ENCODE peak calls at places on chromosomes 13 and 19, in six cellular contexts. One of them, this sample, is unnamed.
A peak's percentile ranks its signal among the peaks of the same experiment; 100 is the strongest.

GRCh38 chr13:74278901-74279300 is 144.7 kb upstream of the KLF12 start:
- DNase-seq in foreskin fibroblast: no peak
- DNase-seq in psoas muscle: no peak
- DNase-seq in ACHN: no peak
- DNase-seq in osteocyte: no peak
- DNase-seq in KG1: no peak
- DNase-seq in this sample: no peak

GRCh38 chr13:112846411-112847115 is 122.5 kb upstream of the MCF2L start:
- DNase-seq in psoas muscle: no peak
- DNase-seq in osteocyte: no peak
- DNase-seq in foreskin fibroblast: no peak
- DNase-seq in ACHN: no peak
- DNase-seq in KG1: no peak
- DNase-seq in this sample: peak; percentile 84

GRCh38 chr13:76764429-76764828 is 121.8 kb downstream of the KCTD12 start:
- DNase-seq in psoas muscle: peak; percentile 75
- DNase-seq in foreskin fibroblast: peak; percentile 68
- DNase-seq in osteocyte: no peak
- DNase-seq in KG1: no peak
- DNase-seq in ACHN: no peak
- DNase-seq in this sample: no peak

GRCh38 chr13:51416107-51416506 is 36.7 kb downstream of the INTS6 start:
- DNase-seq in psoas muscle: no peak
- DNase-seq in osteocyte: no peak
- DNase-seq in KG1: no peak
- DNase-seq in ACHN: no peak
- DNase-seq in foreskin fibroblast: no peak
- DNase-seq in this sample: no peak

GRCh38 chr19:3285647-3286176 is 61.3 kb downstream of the CELF5 start:
- DNase-seq in foreskin fibroblast: peak; percentile 51
- DNase-seq in osteocyte: no peak
- DNase-seq in psoas muscle: peak; percentile 50
- DNase-seq in ACHN: no peak
- DNase-seq in KG1: no peak
- DNase-seq in this sample: no peak

GRCh38 chr19:50880241-50880640 is 7.0 kb downstream of the KLK2 start:
- DNase-seq in osteocyte: no peak
- DNase-seq in foreskin fibroblast: no peak
- DNase-seq in psoas muscle: no peak
- DNase-seq in ACHN: no peak
- DNase-seq in KG1: no peak
- DNase-seq in this sample: no peak

GRCh38 chr19:3055741-3056453 is 6.4 kb downstream of the TLE5 start:
- DNase-seq in psoas muscle: peak; percentile 70
- DNase-seq in ACHN: no peak
- DNase-seq in osteocyte: no peak
- DNase-seq in foreskin fibroblast: no peak
- DNase-seq in KG1: no peak
- DNase-seq in this sample: no peak

GRCh38 chr13:39684531-39685137 is 29.2 kb downstream of the COG6 start:
- DNase-seq in KG1: no peak
- DNase-seq in ACHN: peak; percentile 52
- DNase-seq in psoas muscle: no peak
- DNase-seq in osteocyte: no peak
- DNase-seq in foreskin fibroblast: peak; percentile 49
- DNase-seq in this sample: no peak

GRCh38 chr19:56958428-56958827 is 117.9 kb upstream of the PEG3 start:
- DNase-seq in foreskin fibroblast: no peak
- DNase-seq in psoas muscle: no peak
- DNase-seq in ACHN: no peak
- DNase-seq in osteocyte: no peak
- DNase-seq in KG1: no peak
- DNase-seq in this sample: no peak

GRCh38 chr19:51507640-51508058 is 6.0 kb upstream of the SIGLEC12 start:
- DNase-seq in KG1: no peak
- DNase-seq in psoas muscle: no peak
- DNase-seq in ACHN: no peak
- DNase-seq in foreskin fibroblast: no peak
- DNase-seq in osteocyte: peak; percentile 60
- DNase-seq in this sample: peak; percentile 81

GRCh38 chr19:27741236-27741635 is 1471.7 kb downstream of the UQCRFS1 start:
- DNase-seq in psoas muscle: no peak
- DNase-seq in KG1: no peak
- DNase-seq in osteocyte: peak; percentile 51
- DNase-seq in foreskin fibroblast: no peak
- DNase-seq in ACHN: no peak
- DNase-seq in this sample: no peak

GRCh38 chr19:437027-437426 is 23.8 kb downstream of the SHC2 start:
- DNase-seq in foreskin fibroblast: no peak
- DNase-seq in KG1: no peak
- DNase-seq in osteocyte: no peak
- DNase-seq in ACHN: no peak
- DNase-seq in psoas muscle: no peak
- DNase-seq in this sample: no peak

GRCh38 chr13:68551701-68552522 is 1321.8 kb upstream of the PCDH9 start:
- DNase-seq in KG1: no peak
- DNase-seq in foreskin fibroblast: no peak
- DNase-seq in ACHN: peak; percentile 10
- DNase-seq in osteocyte: no peak
- DNase-seq in psoas muscle: no peak
- DNase-seq in this sample: no peak

GRCh38 chr19:58385313-58386165 is 1.5 kb upstream of the RPS5 start:
- DNase-seq in ACHN: no peak
- DNase-seq in KG1: no peak
- DNase-seq in psoas muscle: peak; percentile 57
- DNase-seq in osteocyte: no peak
- DNase-seq in foreskin fibroblast: no peak
- DNase-seq in this sample: no peak

GRCh38 chr19:17076539-17076919 is 952 bp downstream of the MYO9B start:
- DNase-seq in ACHN: no peak
- DNase-seq in osteocyte: no peak
- DNase-seq in psoas muscle: no peak
- DNase-seq in KG1: no peak
- DNase-seq in foreskin fibroblast: peak; percentile 44
- DNase-seq in this sample: no peak

GRCh38 chr13:73521291-73521626 is 462.5 kb downstream of the KLF5 start:
- DNase-seq in psoas muscle: no peak
- DNase-seq in ACHN: no peak
- DNase-seq in foreskin fibroblast: no peak
- DNase-seq in osteocyte: no peak
- DNase-seq in KG1: no peak
- DNase-seq in this sample: no peak

GRCh38 chr19:4754248-4754647 is 30.6 kb upstream of the DPP9 start:
- DNase-seq in psoas muscle: no peak
- DNase-seq in ACHN: no peak
- DNase-seq in foreskin fibroblast: peak; percentile 26
- DNase-seq in osteocyte: no peak
- DNase-seq in KG1: no peak
- DNase-seq in this sample: no peak

GRCh38 chr13:33351324-33351723 is 65.8 kb upstream of the STARD13 start:
- DNase-seq in osteocyte: no peak
- DNase-seq in KG1: no peak
- DNase-seq in ACHN: peak; percentile 78
- DNase-seq in foreskin fibroblast: peak; percentile 52
- DNase-seq in psoas muscle: no peak
- DNase-seq in this sample: no peak

GRCh38 chr19:55088543-55089265 is 13.0 kb downstream of the EPS8L1 start:
- DNase-seq in ACHN: peak; percentile 72
- DNase-seq in osteocyte: peak; percentile 94
- DNase-seq in KG1: peak; percentile 47
- DNase-seq in foreskin fibroblast: peak; percentile 81
- DNase-seq in psoas muscle: peak; percentile 89
- DNase-seq in this sample: no peak

GRCh38 chr19:43450545-43450997 is 14.8 kb downstream of the LYPD3 start:
- DNase-seq in ACHN: no peak
- DNase-seq in foreskin fibroblast: peak; percentile 43
- DNase-seq in psoas muscle: no peak
- DNase-seq in osteocyte: no peak
- DNase-seq in KG1: no peak
- DNase-seq in this sample: no peak

GRCh38 chr13:76455960-76456359 is 430.2 kb downstream of the KCTD12 start:
- DNase-seq in KG1: no peak
- DNase-seq in foreskin fibroblast: peak; percentile 64
- DNase-seq in psoas muscle: no peak
- DNase-seq in ACHN: no peak
- DNase-seq in osteocyte: no peak
- DNase-seq in this sample: no peak

GRCh38 chr13:108346376-108346775 is 76.9 kb downstream of the TNFSF13B start:
- DNase-seq in KG1: no peak
- DNase-seq in psoas muscle: no peak
- DNase-seq in ACHN: no peak
- DNase-seq in osteocyte: no peak
- DNase-seq in foreskin fibroblast: no peak
- DNase-seq in this sample: no peak

GRCh38 chr13:42255854-42256253 is 16.1 kb upstream of the AKAP11 start:
- DNase-seq in KG1: no peak
- DNase-seq in psoas muscle: no peak
- DNase-seq in foreskin fibroblast: no peak
- DNase-seq in osteocyte: no peak
- DNase-seq in ACHN: no peak
- DNase-seq in this sample: no peak

GRCh38 chr19:33785795-33786194 is 10.9 kb upstream of the KCTD15 start:
- DNase-seq in osteocyte: no peak
- DNase-seq in foreskin fibroblast: peak; percentile 25
- DNase-seq in KG1: no peak
- DNase-seq in ACHN: no peak
- DNase-seq in psoas muscle: no peak
- DNase-seq in this sample: no peak

GRCh38 chr13:25882732-25883357 is 169.0 kb downstream of the SHISA2 start:
- DNase-seq in foreskin fibroblast: no peak
- DNase-seq in ACHN: peak; percentile 50
- DNase-seq in KG1: no peak
- DNase-seq in psoas muscle: no peak
- DNase-seq in osteocyte: no peak
- DNase-seq in this sample: no peak

GRCh38 chr19:38263696-38264485 is 482 bp upstream of the SPINT2 start:
- DNase-seq in osteocyte: no peak
- DNase-seq in ACHN: peak; percentile 51
- DNase-seq in KG1: peak; percentile 57
- DNase-seq in psoas muscle: peak; percentile 51
- DNase-seq in foreskin fibroblast: peak; percentile 54
- DNase-seq in this sample: peak; percentile 69

GRCh38 chr13:65584126-65584525 is 1646.0 kb downstream of the PCDH9 start:
- DNase-seq in foreskin fibroblast: no peak
- DNase-seq in osteocyte: no peak
- DNase-seq in psoas muscle: no peak
- DNase-seq in KG1: no peak
- DNase-seq in ACHN: no peak
- DNase-seq in this sample: no peak

GRCh38 chr13:79767126-79767525 is 286.2 kb downstream of the NDFIP2 start:
- DNase-seq in foreskin fibroblast: no peak
- DNase-seq in osteocyte: no peak
- DNase-seq in ACHN: no peak
- DNase-seq in KG1: no peak
- DNase-seq in psoas muscle: no peak
- DNase-seq in this sample: no peak

GRCh38 chr19:47561440-47562045 is 11.4 kb downstream of the ZNF541 start:
- DNase-seq in psoas muscle: no peak
- DNase-seq in ACHN: no peak
- DNase-seq in osteocyte: no peak
- DNase-seq in foreskin fibroblast: no peak
- DNase-seq in KG1: no peak
- DNase-seq in this sample: no peak

GRCh38 chr19:29835447-29835846 is 23.7 kb downstream of the CCNE1 start:
- DNase-seq in psoas muscle: peak; percentile 5
- DNase-seq in ACHN: no peak
- DNase-seq in foreskin fibroblast: no peak
- DNase-seq in KG1: no peak
- DNase-seq in osteocyte: no peak
- DNase-seq in this sample: no peak

GRCh38 chr19:45607071-45608029 is 5.3 kb upstream of the GPR4 start:
- DNase-seq in psoas muscle: peak; percentile 85
- DNase-seq in ACHN: peak; percentile 76
- DNase-seq in osteocyte: peak; percentile 92
- DNase-seq in foreskin fibroblast: peak; percentile 83
- DNase-seq in KG1: no peak
- DNase-seq in this sample: peak; percentile 34

GRCh38 chr13:29901714-29902631 is 51.6 kb upstream of the UBL3 start:
- DNase-seq in KG1: no peak
- DNase-seq in ACHN: peak; percentile 65
- DNase-seq in osteocyte: peak; percentile 85
- DNase-seq in psoas muscle: peak; percentile 58
- DNase-seq in foreskin fibroblast: peak; percentile 90
- DNase-seq in this sample: no peak

GRCh38 chr13:50910483-50910805 is 853 bp downstream of the RNASEH2B start:
- DNase-seq in foreskin fibroblast: peak; percentile 68
- DNase-seq in KG1: no peak
- DNase-seq in osteocyte: no peak
- DNase-seq in psoas muscle: no peak
- DNase-seq in ACHN: peak; percentile 48
- DNase-seq in this sample: no peak

GRCh38 chr13:108929532-108929931 is 300.1 kb downstream of the MYO16 start:
- DNase-seq in ACHN: no peak
- DNase-seq in KG1: no peak
- DNase-seq in osteocyte: no peak
- DNase-seq in psoas muscle: no peak
- DNase-seq in foreskin fibroblast: peak; percentile 31
- DNase-seq in this sample: no peak

GRCh38 chr13:23915308-23915707 is 18.0 kb upstream of the C1QTNF9B start:
- DNase-seq in psoas muscle: no peak
- DNase-seq in foreskin fibroblast: no peak
- DNase-seq in ACHN: no peak
- DNase-seq in KG1: no peak
- DNase-seq in osteocyte: no peak
- DNase-seq in this sample: no peak

GRCh38 chr19:45010306-45010705 is 9.0 kb downstream of the RELB start:
- DNase-seq in KG1: no peak
- DNase-seq in foreskin fibroblast: no peak
- DNase-seq in psoas muscle: no peak
- DNase-seq in ACHN: no peak
- DNase-seq in osteocyte: no peak
- DNase-seq in this sample: no peak

GRCh38 chr19:10102787-10103236 is 334 bp upstream of the ANGPTL6 start:
- DNase-seq in foreskin fibroblast: no peak
- DNase-seq in osteocyte: no peak
- DNase-seq in psoas muscle: no peak
- DNase-seq in ACHN: no peak
- DNase-seq in KG1: peak; percentile 16
- DNase-seq in this sample: no peak

GRCh38 chr13:43316997-43317396 is 293.6 kb downstream of the DNAJC15 start:
- DNase-seq in foreskin fibroblast: peak; percentile 84
- DNase-seq in osteocyte: peak; percentile 85
- DNase-seq in ACHN: no peak
- DNase-seq in psoas muscle: peak; percentile 72
- DNase-seq in KG1: no peak
- DNase-seq in this sample: no peak

GRCh38 chr13:61110804-61111203 is 304.8 kb downstream of the PCDH20 start:
- DNase-seq in KG1: no peak
- DNase-seq in psoas muscle: no peak
- DNase-seq in osteocyte: no peak
- DNase-seq in foreskin fibroblast: no peak
- DNase-seq in ACHN: no peak
- DNase-seq in this sample: no peak

GRCh38 chr13:88235441-88235840 is 564.3 kb downstream of the SLITRK5 start:
- DNase-seq in foreskin fibroblast: no peak
- DNase-seq in psoas muscle: no peak
- DNase-seq in osteocyte: no peak
- DNase-seq in KG1: no peak
- DNase-seq in ACHN: no peak
- DNase-seq in this sample: no peak

This sample was measured in CMK.